ENCODE peak calls at places on chromosomes 6 and 20, in four cellular contexts. C is heart left ventricle, E is stomach, Y is dorsolateral prefrontal cortex. D is an unnamed sample.
A peak's percentile ranks its signal among the peaks of the same experiment; 100 is the strongest.

GRCh38 chr6:50714487-50715379 is 1.4 kb downstream of the TFAP2D start:
- DNase-seq in C (no peak), E (no peak), Y (no peak), D (no peak)

GRCh38 chr20:10217517-10218410 is 866 bp upstream of the SNAP25 start:
- DNase-seq in C (no peak), E (no peak), Y (peak; percentile 82), D (peak; percentile 83)

GRCh38 chr6:26392932-26393636 is 9.0 kb upstream of the BTN3A1 start:
- DNase-seq in C (no peak), E (no peak), Y (no peak), D (no peak)

GRCh38 chr6:41451515-41452163 is 94.5 kb upstream of the FOXP4 start:
- DNase-seq in C (no peak), E (no peak), Y (peak; percentile 76), D (no peak)

GRCh38 chr6:11631008-11631407 is 93.5 kb downstream of the TMEM170B start:
- DNase-seq in C (no peak), E (no peak), Y (no peak), D (no peak)

GRCh38 chr6:53055873-53056272 is 9.3 kb upstream of the FBXO9 start:
- DNase-seq in C (no peak), E (no peak), Y (no peak), D (no peak)

GRCh38 chr6:34598725-34599124 is 42.6 kb upstream of the SPDEF start:
- DNase-seq in C (no peak), E (no peak), Y (no peak), D (no peak)

GRCh38 chr6:41781302-41781711 is 725 bp downstream of the PRICKLE4 start:
- DNase-seq in C (no peak), E (peak; percentile 59), Y (no peak), D (no peak)

GRCh38 chr20:21397341-21398108 is at the start of gene NKX2-4:
- DNase-seq in C (no peak), E (no peak), Y (no peak), D (no peak)

GRCh38 chr6:108621117-108621516 is 60.4 kb downstream of the FOXO3 start:
- DNase-seq in C (no peak), E (peak; percentile 41), Y (peak; percentile 53), D (peak; percentile 72)

GRCh38 chr6:36350681-36351091 is 14.0 kb upstream of the BNIP5 start:
- DNase-seq in C (no peak), E (peak; percentile 34), Y (no peak), D (peak; percentile 62)

GRCh38 chr20:1526310-1526709 is 31.2 kb downstream of the SIRPD start:
- DNase-seq in C (no peak), E (no peak), Y (no peak), D (no peak)

GRCh38 chr6:76026101-76026500 is 46.4 kb downstream of the IMPG1 start:
- DNase-seq in C (no peak), E (no peak), Y (no peak), D (no peak)

GRCh38 chr20:58585753-58586540 is 65.1 kb upstream of the STX16 start:
- DNase-seq in C (no peak), E (no peak), Y (no peak), D (no peak)

GRCh38 chr20:32312718-32313424 is 35.4 kb downstream of the KIF3B start:
- DNase-seq in C (no peak), E (no peak), Y (no peak), D (no peak)

GRCh38 chr6:31568537-31568961 is 3.5 kb upstream of the LTA start:
- DNase-seq in C (no peak), E (no peak), Y (no peak), D (no peak)

GRCh38 chr6:6746970-6747338 is 158.4 kb downstream of the LY86 start:
- DNase-seq in C (no peak), E (no peak), Y (no peak), D (no peak)

GRCh38 chr6:55668625-55669024 is 89.6 kb upstream of the HMGCLL1 start:
- DNase-seq in C (no peak), E (no peak), Y (no peak), D (no peak)

GRCh38 chr6:38813451-38813850 is 98.3 kb downstream of the DNAH8 start:
- DNase-seq in C (no peak), E (no peak), Y (no peak), D (no peak)

GRCh38 chr6:122730775-122731386 is 48.6 kb upstream of the FABP7 start:
- DNase-seq in C (no peak), E (no peak), Y (no peak), D (no peak)

GRCh38 chr6:128655978-128656498 is 135.6 kb upstream of the PTPRK start:
- DNase-seq in C (no peak), E (no peak), Y (no peak), D (no peak)

GRCh38 chr6:138680085-138680484 is 93.5 kb upstream of the CCDC28A start:
- DNase-seq in C (no peak), E (no peak), Y (no peak), D (no peak)

GRCh38 chr20:8790442-8791074 is 278.3 kb upstream of the PLCB4 start:
- DNase-seq in C (no peak), E (peak; percentile 36), Y (peak; percentile 17), D (no peak)

GRCh38 chr6:46490425-46491200 is 636 bp downstream of the RCAN2 start:
- DNase-seq in C (no peak), E (peak; percentile 27), Y (peak; percentile 41), D (no peak)

GRCh38 chr6:111428803-111429202 is 54.2 kb downstream of the REV3L start:
- DNase-seq in C (no peak), E (no peak), Y (no peak), D (no peak)

GRCh38 chr6:75205776-75206334 is at the start of gene COL12A1:
- DNase-seq in C (peak; percentile 92), E (peak; percentile 80), Y (peak; percentile 36), D (peak; percentile 96)

GRCh38 chr6:82365011-82365751 is 1.6 kb downstream of the TPBG start:
- DNase-seq in C (peak; percentile 42), E (peak; percentile 42), Y (peak; percentile 9), D (no peak)

GRCh38 chr6:33427585-33428218 is 7.8 kb downstream of the SYNGAP1 start:
- DNase-seq in C (peak; percentile 80), E (peak; percentile 67), Y (peak; percentile 73), D (no peak)

GRCh38 chr6:41641352-41641925 is 3.2 kb downstream of the MDFI start:
- DNase-seq in C (peak; percentile 20), E (no peak), Y (no peak), D (no peak)

GRCh38 chr6:80003841-80004198 is 629 bp upstream of the TTK start:
- DNase-seq in C (no peak), E (no peak), Y (peak; percentile 14), D (no peak)

GRCh38 chr20:48180039-48180438 is 394.8 kb upstream of the SULF2 start:
- DNase-seq in C (no peak), E (no peak), Y (no peak), D (no peak)

GRCh38 chr6:37083243-37084138 is 78.0 kb downstream of the FGD2 start:
- DNase-seq in C (peak; percentile 86), E (peak; percentile 58), Y (peak; percentile 25), D (peak; percentile 89)

GRCh38 chr20:13141541-13141940 is 79.5 kb upstream of the ISM1 start:
- DNase-seq in C (no peak), E (no peak), Y (no peak), D (no peak)

GRCh38 chr20:25283221-25283951 is 35.5 kb downstream of the PYGB start:
- DNase-seq in C (peak; percentile 56), E (peak; percentile 24), Y (no peak), D (no peak)

GRCh38 chr6:166204852-166205650 is 37.4 kb upstream of the TBXT start:
- DNase-seq in C (no peak), E (no peak), Y (no peak), D (no peak)

GRCh38 chr6:37137201-37137880 is 32.6 kb upstream of the PIM1 start:
- DNase-seq in C (no peak), E (no peak), Y (no peak), D (no peak)

GRCh38 chr20:22921595-22922421 is 113.3 kb upstream of the SSTR4 start:
- DNase-seq in C (no peak), E (no peak), Y (no peak), D (no peak)

GRCh38 chr20:48731581-48731980 is 96.2 kb downstream of the PREX1 start:
- DNase-seq in C (no peak), E (no peak), Y (no peak), D (no peak)

GRCh38 chr6:95364016-95364604 is 213.2 kb upstream of the MANEA start:
- DNase-seq in C (no peak), E (no peak), Y (no peak), D (no peak)
- TF ChIP-seq CTCF in C (peak; percentile 38), E (no peak), Y (peak; percentile 54), D (peak; percentile 46)

GRCh38 chr20:61849376-61849775 is 216.3 kb downstream of the TAF4 start:
- DNase-seq in C (no peak), E (no peak), Y (no peak), D (no peak)
- H3K27me3 ChIP-seq in C (no peaks in the 10 kb centered on the region), E (peaks cover 77% of the 10 kb centered on the region), Y (no peaks in the 10 kb centered on the region), D (no peaks in the 10 kb centered on the region)

DNA sequence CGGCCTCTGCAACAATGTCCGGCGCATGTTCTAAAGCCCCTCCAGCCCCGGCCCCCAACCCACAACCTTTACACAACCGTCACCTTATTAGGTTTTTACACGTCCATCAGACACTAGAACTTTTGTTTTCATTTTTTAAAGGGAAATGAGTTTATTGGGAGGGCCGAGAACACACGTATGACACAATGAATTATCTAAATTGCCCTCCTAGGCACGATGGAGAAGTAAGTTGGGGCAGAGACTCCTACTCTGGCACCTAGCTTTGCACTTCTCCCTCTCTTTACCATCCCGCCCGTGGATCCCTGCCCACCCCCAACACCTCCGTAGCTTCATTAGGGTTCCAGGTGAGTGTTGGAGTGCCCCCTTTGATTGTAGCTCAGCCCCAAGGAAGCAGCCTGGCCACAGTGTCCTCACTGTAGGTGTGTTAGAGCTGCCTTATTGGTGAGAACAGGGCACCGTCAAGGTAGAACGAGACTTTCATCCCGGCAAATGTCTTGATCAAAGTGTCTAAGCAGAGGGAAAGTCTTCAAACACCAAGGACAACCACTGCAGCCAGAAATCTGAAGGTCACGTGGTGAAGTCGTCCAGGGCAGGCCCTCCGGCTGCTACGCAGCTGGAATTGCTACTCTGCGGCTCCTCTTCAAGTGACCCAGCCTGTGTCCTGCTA is 1.4 kb upstream of the DLL1 start:
- DNase-seq in C (no peak), E (no peak), Y (no peak), D (no peak)
- H3K4me3 ChIP-seq in C (peak overlapping the region; percentile 81), E (peak overlapping the region; percentile 73), Y (peak overlapping the region; percentile 80), D (peak overlapping the region; percentile 72)

DNA sequence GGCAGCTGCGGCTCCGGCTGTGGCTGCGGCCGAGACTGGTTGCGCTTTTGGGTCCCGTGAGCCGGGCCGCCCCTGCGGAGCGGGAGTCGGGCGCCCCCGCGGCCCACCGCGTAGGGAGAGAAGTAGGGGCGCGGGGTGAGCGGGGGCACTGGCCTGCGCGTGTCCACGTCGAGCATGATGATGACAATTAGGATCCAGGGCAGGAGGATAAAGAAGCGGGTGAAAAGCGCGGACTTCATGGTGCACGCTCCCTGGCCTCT is 739 bp downstream of the B3GAT2 start:
- DNase-seq in C (no peak), E (no peak), Y (no peak), D (no peak)
- TF ChIP-seq CTCF in C (peak; percentile 17), E (no peak), Y (no peak), D (peak; percentile 43)

GRCh38 chr6:169366177-169366901 is 112.7 kb upstream of the THBS2 start:
- DNase-seq in C (no peak), E (no peak), Y (no peak), D (no peak)

GRCh38 chr6:169370054-169370453 is 116.4 kb upstream of the THBS2 start:
- DNase-seq in C (no peak), E (no peak), Y (no peak), D (no peak)

GRCh38 chr6:169370666-169371343 is 117.2 kb upstream of the THBS2 start:
- DNase-seq in C (no peak), E (no peak), Y (no peak), D (no peak)

GRCh38 chr6:169367507-169367906 is 113.9 kb upstream of the THBS2 start:
- DNase-seq in C (no peak), E (no peak), Y (no peak), D (no peak)

GRCh38 chr6:169368200-169368599 is 114.6 kb upstream of the THBS2 start:
- DNase-seq in C (no peak), E (no peak), Y (no peak), D (no peak)
- H3K27me3 ChIP-seq in C (no peaks in the 10 kb centered on the region), E (no peaks in the 10 kb centered on the region), Y (no peaks in the 10 kb centered on the region), D (no peaks in the 10 kb centered on the region)